ENCODE peak calls at places on chromosome 1, in nine cellular contexts. S is activated naive CD4-positive, alpha-beta T cell treated with anti-CD3 and anti-CD28 coated beads, Interleukin-2, amount 10 ng/mL, durations not matched to agents 7 days and 5 days; T is activated CD8-positive, alpha-beta memory T cell treated with anti-CD3 and anti-CD28 coated beads, Interleukin-2, amount 50 U/mL, for 48 hours; H is ELF-1; N is GM20000; B is tibial artery; K is T47D; M is C1 segment of cervical spinal cord; U is neural progenitor cell. J is an unnamed sample.

GRCh38 chr1:223831755-223832636 is 13.8 kb downstream of the TP53BP2 start:
- DNase-seq in K (no peak), U (no peak), M (no peak), T (no peak), N (no peak), H (no peak), S (no peak), B (no peak), J (no peak)

GRCh38 chr1:199272690-199273089 is 633.9 kb downstream of the PTPRC start:
- DNase-seq in U (no peak), S (no peak), T (no peak), H (peak), N (peak), B (no peak), K (peak), M (no peak), J (peak)

GRCh38 chr1:166133276-166133841 is 33.4 kb downstream of the FAM78B start:
- DNase-seq in T (no peak), M (no peak), K (no peak), U (peak), N (peak), S (peak), H (no peak), B (no peak), J (peak)

GRCh38 chr1:32702599-32703478 is at the start of gene SYNC:
- DNase-seq in B (peak), N (peak), S (peak), K (peak), M (no peak), U (peak), H (no peak), T (no peak), J (no peak)

GRCh38 chr1:160768295-160768657 is 27.7 kb upstream of the LY9 start:
- DNase-seq in T (peak), N (peak), S (peak), B (no peak), K (no peak), M (no peak), U (peak), H (peak), J (peak)

GRCh38 chr1:67582625-67583461 is 102.2 kb upstream of the GADD45A start:
- DNase-seq in N (no peak), B (no peak), S (no peak), T (no peak), H (peak), M (no peak), K (no peak), U (no peak), J (no peak)

GRCh38 chr1:244437108-244437507 is 14.6 kb downstream of the ADSS2 start:
- DNase-seq in N (no peak), K (no peak), T (no peak), S (no peak), B (no peak), M (no peak), H (no peak), U (no peak), J (no peak)

GRCh38 chr1:91655912-91656449 is 155.3 kb downstream of the CDC7 start:
- DNase-seq in B (no peak), K (no peak), S (no peak), H (no peak), U (no peak), N (no peak), M (no peak), T (no peak), J (no peak)

GRCh38 chr1:32204943-32205361 is 519 bp upstream of the IQCC start:
- DNase-seq in U (no peak), N (no peak), H (no peak), K (no peak), M (no peak), S (no peak), T (no peak), B (no peak), J (no peak)

GRCh38 chr1:115445090-115445489 is 107.0 kb upstream of the NGF start:
- DNase-seq in H (no peak), K (no peak), S (no peak), N (no peak), B (no peak), M (no peak), U (no peak), T (no peak), J (no peak)

GRCh38 chr1:214979191-214979590 is 103.3 kb upstream of the KCNK2 start:
- DNase-seq in U (no peak), T (no peak), H (no peak), M (no peak), K (no peak), N (no peak), B (no peak), S (no peak), J (no peak)

GRCh38 chr1:206021796-206022365 is 1.8 kb downstream of the CTSE start:
- DNase-seq in H (no peak), K (no peak), B (no peak), N (no peak), U (no peak), T (no peak), M (no peak), S (no peak), J (no peak)

GRCh38 chr1:211484738-211485479 is 7.1 kb downstream of the RD3 start:
- DNase-seq in N (no peak), M (no peak), K (no peak), T (peak), U (no peak), B (no peak), H (no peak), S (no peak), J (no peak)

GRCh38 chr1:16189003-16189402 is 23.4 kb downstream of the ARHGEF19 start:
- DNase-seq in B (no peak), S (no peak), N (no peak), T (no peak), H (no peak), U (no peak), K (no peak), M (no peak), J (no peak)

GRCh38 chr1:38758824-38759223 is 100.7 kb downstream of the RRAGC start:
- DNase-seq in B (no peak), M (no peak), N (no peak), U (no peak), K (no peak), T (no peak), H (no peak), S (no peak), J (no peak)

GRCh38 chr1:93196591-93196990 is 16.1 kb downstream of the CCDC18 start:
- DNase-seq in K (no peak), B (no peak), N (no peak), S (no peak), T (no peak), M (no peak), U (no peak), H (no peak), J (no peak)

GRCh38 chr1:9066945-9067807 is 2.3 kb downstream of the SLC2A5 start:
- DNase-seq in B (peak), S (no peak), U (no peak), H (no peak), M (no peak), N (peak), K (no peak), T (no peak), J (peak)

GRCh38 chr1:225596152-225596551 is 56.8 kb downstream of the ENAH start:
- DNase-seq in M (no peak), S (no peak), U (no peak), N (no peak), K (no peak), B (no peak), H (no peak), T (no peak), J (no peak)

J was measured in GM12865.